ENCODE peak calls at places on chromosomes 5 and 9, in six cellular contexts. One of them, this sample, is unnamed.
A peak's percentile ranks its signal among the peaks of the same experiment; 100 is the strongest.

GRCh38 chr5:150246424-150246823 is 43.1 kb downstream of the CAMK2A start:
- DNase-seq in choroid plexus epithelial cell: no peak
- DNase-seq in brain microvascular endothelial cell: no peak
- DNase-seq in cardiac muscle cell: no peak
- DNase-seq in neural progenitor cell: no peak
- DNase-seq in body of pancreas: no peak
- DNase-seq in this sample: no peak

GRCh38 chr9:134293031-134293521 is 33.2 kb upstream of the RXRA start:
- DNase-seq in brain microvascular endothelial cell: no peak
- DNase-seq in body of pancreas: no peak
- DNase-seq in cardiac muscle cell: no peak
- DNase-seq in choroid plexus epithelial cell: no peak
- DNase-seq in neural progenitor cell: no peak
- DNase-seq in this sample: no peak

GRCh38 chr5:64773533-64773932 is 4.8 kb downstream of the CWC27 start:
- DNase-seq in brain microvascular endothelial cell: no peak
- DNase-seq in neural progenitor cell: no peak
- DNase-seq in cardiac muscle cell: no peak
- DNase-seq in choroid plexus epithelial cell: no peak
- DNase-seq in body of pancreas: no peak
- DNase-seq in this sample: no peak

GRCh38 chr9:136546697-136547481 is 1.0 kb upstream of the NOTCH1 start:
- DNase-seq in cardiac muscle cell: peak; percentile 44
- DNase-seq in neural progenitor cell: peak; percentile 64
- DNase-seq in body of pancreas: peak; percentile 88
- DNase-seq in brain microvascular endothelial cell: peak; percentile 6
- DNase-seq in choroid plexus epithelial cell: peak; percentile 54
- DNase-seq in this sample: peak; percentile 79

GRCh38 chr5:90169078-90169477 is 240.5 kb downstream of the CETN3 start:
- DNase-seq in body of pancreas: peak; percentile 32
- DNase-seq in choroid plexus epithelial cell: no peak
- DNase-seq in cardiac muscle cell: no peak
- DNase-seq in brain microvascular endothelial cell: no peak
- DNase-seq in neural progenitor cell: no peak
- DNase-seq in this sample: no peak

GRCh38 chr5:166074839-166075481 is 2216.5 kb upstream of the WWC1 start:
- DNase-seq in choroid plexus epithelial cell: no peak
- DNase-seq in neural progenitor cell: peak; percentile 48
- DNase-seq in brain microvascular endothelial cell: no peak
- DNase-seq in body of pancreas: no peak
- DNase-seq in cardiac muscle cell: no peak
- DNase-seq in this sample: no peak

GRCh38 chr9:137157618-137158502 is 12.0 kb downstream of the LRRC26 start:
- DNase-seq in cardiac muscle cell: no peak
- DNase-seq in body of pancreas: no peak
- DNase-seq in neural progenitor cell: no peak
- DNase-seq in choroid plexus epithelial cell: no peak
- DNase-seq in brain microvascular endothelial cell: no peak
- DNase-seq in this sample: no peak

GRCh38 chr9:117645245-117645636 is 59.0 kb upstream of the TLR4 start:
- DNase-seq in cardiac muscle cell: no peak
- DNase-seq in body of pancreas: no peak
- DNase-seq in brain microvascular endothelial cell: no peak
- DNase-seq in neural progenitor cell: peak; percentile 28
- DNase-seq in choroid plexus epithelial cell: no peak
- DNase-seq in this sample: no peak

GRCh38 chr5:88667187-88668141 is 215.5 kb downstream of the MEF2C start:
- DNase-seq in cardiac muscle cell: no peak
- DNase-seq in body of pancreas: no peak
- DNase-seq in brain microvascular endothelial cell: no peak
- DNase-seq in choroid plexus epithelial cell: no peak
- DNase-seq in neural progenitor cell: peak; percentile 58
- DNase-seq in this sample: no peak

GRCh38 chr5:172002310-172002709 is 4.1 kb downstream of the FBXW11 start:
- DNase-seq in cardiac muscle cell: peak; percentile 41
- DNase-seq in choroid plexus epithelial cell: peak; percentile 49
- DNase-seq in brain microvascular endothelial cell: no peak
- DNase-seq in neural progenitor cell: peak; percentile 57
- DNase-seq in body of pancreas: no peak
- DNase-seq in this sample: peak; percentile 31

GRCh38 chr5:53820802-53821171 is 260.3 kb downstream of the NDUFS4 start:
- DNase-seq in brain microvascular endothelial cell: no peak
- DNase-seq in neural progenitor cell: no peak
- DNase-seq in cardiac muscle cell: no peak
- DNase-seq in choroid plexus epithelial cell: no peak
- DNase-seq in body of pancreas: no peak
- DNase-seq in this sample: no peak

GRCh38 chr5:171205375-171205774 is 103.7 kb upstream of the TLX3 start:
- DNase-seq in choroid plexus epithelial cell: no peak
- DNase-seq in body of pancreas: no peak
- DNase-seq in neural progenitor cell: peak; percentile 82
- DNase-seq in brain microvascular endothelial cell: no peak
- DNase-seq in cardiac muscle cell: no peak
- DNase-seq in this sample: no peak

GRCh38 chr9:93132287-93132927 is 1.6 kb downstream of the NINJ1 start:
- DNase-seq in choroid plexus epithelial cell: peak; percentile 51
- DNase-seq in cardiac muscle cell: no peak
- DNase-seq in brain microvascular endothelial cell: no peak
- DNase-seq in body of pancreas: peak; percentile 64
- DNase-seq in neural progenitor cell: no peak
- DNase-seq in this sample: peak; percentile 73

GRCh38 chr9:74036549-74037231 is 460.4 kb upstream of the RORB start:
- DNase-seq in choroid plexus epithelial cell: no peak
- DNase-seq in brain microvascular endothelial cell: no peak
- DNase-seq in neural progenitor cell: no peak
- DNase-seq in body of pancreas: no peak
- DNase-seq in cardiac muscle cell: no peak
- DNase-seq in this sample: peak; percentile 45

GRCh38 chr5:36537729-36538128 is 68.7 kb upstream of the SLC1A3 start:
- DNase-seq in body of pancreas: no peak
- DNase-seq in cardiac muscle cell: no peak
- DNase-seq in neural progenitor cell: peak; percentile 11
- DNase-seq in choroid plexus epithelial cell: no peak
- DNase-seq in brain microvascular endothelial cell: no peak
- DNase-seq in this sample: no peak

GRCh38 chr5:142000709-142001484 is 11.9 kb downstream of the GNPDA1 start:
- DNase-seq in cardiac muscle cell: peak; percentile 23
- DNase-seq in brain microvascular endothelial cell: no peak
- DNase-seq in neural progenitor cell: peak; percentile 61
- DNase-seq in body of pancreas: no peak
- DNase-seq in choroid plexus epithelial cell: peak; percentile 41
- DNase-seq in this sample: peak; percentile 24
- TF ChIP-seq CTCF in cardiac muscle cell: peak; percentile 27
- TF ChIP-seq CTCF in brain microvascular endothelial cell: peak; percentile 63
- TF ChIP-seq CTCF in neural progenitor cell: peak; percentile 52
- TF ChIP-seq CTCF in body of pancreas: no peak
- TF ChIP-seq CTCF in choroid plexus epithelial cell: peak; percentile 63
- TF ChIP-seq CTCF in this sample: peak; percentile 48

GRCh38 chr5:68171101-68171558 is 44.4 kb upstream of the PIK3R1 start:
- DNase-seq in neural progenitor cell: peak; percentile 61
- DNase-seq in body of pancreas: peak; percentile 52
- DNase-seq in cardiac muscle cell: no peak
- DNase-seq in brain microvascular endothelial cell: no peak
- DNase-seq in choroid plexus epithelial cell: peak; percentile 75
- DNase-seq in this sample: peak; percentile 67
- H3K4me3 ChIP-seq in neural progenitor cell: peak overlapping the region; percentile 8
- H3K4me3 ChIP-seq in body of pancreas: no peak overlapping the region
- H3K4me3 ChIP-seq in cardiac muscle cell: no peak overlapping the region
- H3K4me3 ChIP-seq in brain microvascular endothelial cell: no peak overlapping the region
- H3K4me3 ChIP-seq in choroid plexus epithelial cell: no peak overlapping the region
- H3K4me3 ChIP-seq in this sample: no peak overlapping the region

GRCh38 chr5:94111209-94112004 is 370.0 kb upstream of the POU5F2 start:
- DNase-seq in choroid plexus epithelial cell: peak; percentile 97
- DNase-seq in cardiac muscle cell: peak; percentile 95
- DNase-seq in body of pancreas: peak; percentile 96
- DNase-seq in neural progenitor cell: peak; percentile 89
- DNase-seq in brain microvascular endothelial cell: peak; percentile 97
- DNase-seq in this sample: peak; percentile 97
- TF ChIP-seq CTCF in choroid plexus epithelial cell: peak; percentile 35
- TF ChIP-seq CTCF in cardiac muscle cell: peak; percentile 20
- TF ChIP-seq CTCF in body of pancreas: peak; percentile 43
- TF ChIP-seq CTCF in neural progenitor cell: peak; percentile 38
- TF ChIP-seq CTCF in brain microvascular endothelial cell: peak; percentile 38
- TF ChIP-seq CTCF in this sample: peak; percentile 15

GRCh38 chr5:38292228-38292627 is 33.9 kb downstream of the EGFLAM start:
- DNase-seq in brain microvascular endothelial cell: no peak
- DNase-seq in body of pancreas: no peak
- DNase-seq in cardiac muscle cell: no peak
- DNase-seq in choroid plexus epithelial cell: no peak
- DNase-seq in neural progenitor cell: no peak
- DNase-seq in this sample: no peak
- H3K4me3 ChIP-seq in brain microvascular endothelial cell: no peak overlapping the region
- H3K4me3 ChIP-seq in body of pancreas: no peak overlapping the region
- H3K4me3 ChIP-seq in cardiac muscle cell: no peak overlapping the region
- H3K4me3 ChIP-seq in choroid plexus epithelial cell: no peak overlapping the region
- H3K4me3 ChIP-seq in neural progenitor cell: no peak overlapping the region
- H3K4me3 ChIP-seq in this sample: no peak overlapping the region

GRCh38 chr9:84697494-84698114 is 28.1 kb downstream of the NTRK2 start:
- DNase-seq in choroid plexus epithelial cell: peak; percentile 39
- DNase-seq in brain microvascular endothelial cell: peak; percentile 64
- DNase-seq in body of pancreas: peak; percentile 76
- DNase-seq in cardiac muscle cell: peak; percentile 80
- DNase-seq in neural progenitor cell: peak; percentile 84
- DNase-seq in this sample: peak; percentile 50
- TF ChIP-seq CTCF in choroid plexus epithelial cell: peak; percentile 60
- TF ChIP-seq CTCF in brain microvascular endothelial cell: peak; percentile 89
- TF ChIP-seq CTCF in body of pancreas: peak; percentile 67
- TF ChIP-seq CTCF in cardiac muscle cell: peak; percentile 65
- TF ChIP-seq CTCF in neural progenitor cell: peak; percentile 82
- TF ChIP-seq CTCF in this sample: peak; percentile 67

GRCh38 chr9:95462419-95463121 is 54.2 kb downstream of the PTCH1 start:
- DNase-seq in neural progenitor cell: peak; percentile 70
- DNase-seq in brain microvascular endothelial cell: peak; percentile 75
- DNase-seq in body of pancreas: peak; percentile 63
- DNase-seq in cardiac muscle cell: peak; percentile 84
- DNase-seq in choroid plexus epithelial cell: peak; percentile 90
- DNase-seq in this sample: peak; percentile 79
- H3K4me3 ChIP-seq in neural progenitor cell: peak overlapping the region; percentile 17
- H3K4me3 ChIP-seq in brain microvascular endothelial cell: peak overlapping the region; percentile 44
- H3K4me3 ChIP-seq in body of pancreas: no peak overlapping the region
- H3K4me3 ChIP-seq in cardiac muscle cell: peak overlapping the region; percentile 15
- H3K4me3 ChIP-seq in choroid plexus epithelial cell: peak overlapping the region; percentile 44
- H3K4me3 ChIP-seq in this sample: peak overlapping the region; percentile 29